ENCODE peak calls at places on chromosomes 3 and 15, in seven cellular contexts. C is EH; F is NCI-H2081; G is DMS153; S is amniotic stem cell; T is B cell; A is activated CD4-positive, alpha-beta T cell treated with anti-CD3 and anti-CD28 coated beads for 24 hours. Q is an unnamed sample.

GRCh38 chr3:11096266-11097135 is 57.8 kb upstream of the HRH1 start:
- DNase-seq in C (peak), F (no peak), G (no peak), S (peak), T (no peak), A (peak), Q (peak)

GRCh38 chr15:48354694-48355303 is 23.6 kb downstream of the DUT start:
- DNase-seq in C (peak), F (no peak), G (no peak), S (no peak), T (no peak), A (no peak), Q (peak)

GRCh38 chr15:40988157-40988556 is 34.9 kb downstream of the CHAC1 start:
- DNase-seq in C (no peak), F (no peak), G (no peak), S (no peak), T (no peak), A (no peak), Q (no peak)

GRCh38 chr3:116863842-116864626 is 154.5 kb downstream of the TUSC7 start:
- DNase-seq in C (peak), F (peak), G (peak), S (peak), T (peak), A (no peak), Q (peak)

GRCh38 chr3:71581451-71581980 is 2.0 kb downstream of the FOXP1 start:
- DNase-seq in C (peak), F (no peak), G (no peak), S (no peak), T (peak), A (no peak), Q (peak)

GRCh38 chr3:53269888-53270880 is 14.4 kb upstream of the TKT start:
- DNase-seq in C (peak), F (peak), G (peak), S (peak), T (no peak), A (no peak), Q (peak)

GRCh38 chr15:41263891-41264351 is 32.9 kb downstream of the CHP1 start:
- DNase-seq in C (peak), F (no peak), G (no peak), S (no peak), T (no peak), A (no peak), Q (peak)

GRCh38 chr3:48656061-48656840 is 6.4 kb downstream of the CELSR3 start:
- DNase-seq in C (peak), F (no peak), G (no peak), S (no peak), T (peak), A (peak), Q (peak)

GRCh38 chr15:91186892-91187644 is 87.0 kb downstream of the SV2B start:
- DNase-seq in C (peak), F (no peak), G (no peak), S (no peak), T (no peak), A (no peak), Q (peak)

GRCh38 chr3:30453364-30454039 is 152.9 kb upstream of the TGFBR2 start:
- DNase-seq in C (no peak), F (no peak), G (no peak), S (no peak), T (no peak), A (no peak), Q (no peak)

GRCh38 chr15:40857601-40858351 is 13.9 kb downstream of the SPINT1 start:
- DNase-seq in C (peak), F (peak), G (no peak), S (no peak), T (peak), A (peak), Q (peak)